ENCODE peak calls at places on chromosomes 5 and 9, in four cellular contexts. K is tibial artery, V is ovary, C is mammary epithelial cell. D is an unnamed sample.

GRCh38 chr5:6365142-6365976 is 13.0 kb downstream of the MED10 start:
- DNase-seq in K (no peak), V (no peak), C (no peak), D (no peak)

GRCh38 chr5:108361771-108362170 is 20.1 kb downstream of the FBXL17 start:
- DNase-seq in K (no peak), V (no peak), C (no peak), D (no peak)

GRCh38 chr9:120876842-120877240 is at the start of gene PHF19:
- DNase-seq in K (peak; percentile 76), V (no peak), C (peak; percentile 35), D (peak; percentile 59)

GRCh38 chr5:126780165-126780827 is 3.4 kb downstream of the LMNB1 start:
- DNase-seq in K (no peak), V (no peak), C (peak; percentile 53), D (peak; percentile 21)

GRCh38 chr5:136374638-136375037 is 9.3 kb upstream of the TRPC7 start:
- DNase-seq in K (no peak), V (no peak), C (no peak), D (no peak)

GRCh38 chr9:17131494-17131893 is 3.3 kb upstream of the CNTLN start:
- DNase-seq in K (no peak), V (no peak), C (no peak), D (no peak)

GRCh38 chr9:131709741-131710499 is 30.0 kb downstream of the RAPGEF1 start:
- DNase-seq in K (no peak), V (no peak), C (peak; percentile 34), D (no peak)

GRCh38 chr9:123522921-123523320 is 166.9 kb downstream of the CRB2 start:
- DNase-seq in K (no peak), V (no peak), C (no peak), D (no peak)

DNA sequence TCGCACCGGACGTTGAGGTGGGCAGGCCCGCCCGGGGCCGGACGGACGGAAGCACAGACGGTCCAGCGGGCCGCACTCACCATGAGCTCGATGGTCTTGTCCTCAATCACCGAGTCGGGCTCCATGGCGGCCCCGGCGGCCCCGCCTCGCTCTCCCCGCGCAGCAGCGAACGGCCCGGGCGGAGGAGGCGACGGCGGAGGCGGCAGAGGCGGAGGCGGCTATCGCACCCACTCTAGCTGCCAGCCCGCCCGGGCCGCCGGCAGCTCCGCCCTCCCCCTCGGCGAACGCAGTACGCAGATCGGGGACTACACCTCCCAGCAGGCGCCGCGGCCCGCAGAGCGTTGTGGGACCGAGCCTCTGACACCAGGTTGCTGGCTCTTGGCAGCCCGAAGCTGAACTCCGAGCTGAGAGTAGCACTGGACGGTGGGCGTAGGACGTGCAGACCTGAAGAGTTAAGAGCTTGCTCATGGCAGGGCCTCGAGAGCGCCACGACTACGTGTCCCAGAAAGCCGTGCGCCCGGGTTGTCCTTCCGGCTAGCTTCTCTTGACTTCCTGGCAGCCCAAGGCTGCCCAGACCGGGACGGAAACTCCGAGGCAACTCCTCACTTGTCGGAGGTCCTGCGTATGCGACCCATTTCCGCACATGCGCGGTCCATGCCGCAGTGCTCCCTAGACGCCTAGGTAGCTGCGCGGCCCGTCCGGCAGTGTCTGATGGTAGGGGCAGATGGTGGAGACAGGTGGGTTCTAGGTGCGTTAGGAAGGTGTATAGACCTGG is at the start of gene FBXW11:
- DNase-seq in K (peak; percentile 97), V (peak; percentile 96), C (peak; percentile 97), D (peak; percentile 94)
- H3K4me1 ChIP-seq in K (peaks cover 46% of the 10 kb centered on the region), V (peaks cover 5% of the 10 kb centered on the region), C (peaks cover 54% of the 10 kb centered on the region), D (peaks cover 9% of the 10 kb centered on the region)

GRCh38 chr5:674630-675011 is 18.5 kb downstream of the TPPP start:
- DNase-seq in K (no peak), V (no peak), C (no peak), D (no peak)
- H3K27ac ChIP-seq in K (no peak overlapping the region), V (no peak overlapping the region), C (no peak overlapping the region), D (no peak overlapping the region)

GRCh38 chr5:67844937-67845336 is 370.6 kb upstream of the PIK3R1 start:
- DNase-seq in K (no peak), V (no peak), C (no peak), D (no peak)
- H3K27me3 ChIP-seq in K (no peaks in the 10 kb centered on the region), V (no peaks in the 10 kb centered on the region), C (no peaks in the 10 kb centered on the region), D (no peaks in the 10 kb centered on the region)

DNA sequence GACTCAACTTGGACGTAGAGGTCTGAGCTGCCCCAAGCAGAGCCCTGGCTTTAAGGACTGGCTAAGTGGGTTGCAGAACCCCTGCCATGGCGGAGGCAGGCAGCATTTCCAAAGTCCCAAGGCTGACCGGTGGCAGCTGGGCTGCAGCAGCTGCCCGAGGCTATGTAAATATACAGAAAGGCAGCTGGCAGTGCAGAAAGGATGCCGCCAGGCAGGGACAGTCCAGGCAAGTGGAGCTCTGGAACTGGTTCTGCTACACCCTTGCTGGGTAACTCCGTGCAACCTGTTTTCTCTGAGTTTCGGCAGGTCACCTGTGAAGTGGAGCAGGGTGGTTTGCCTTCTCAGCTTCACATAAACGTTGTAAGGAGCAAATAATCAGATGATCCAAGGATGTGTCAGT is 46.0 kb downstream of the SHB start:
- DNase-seq in K (no peak), V (no peak), C (no peak), D (no peak)
- H3K4me1 ChIP-seq in K (peaks cover 88% of the 10 kb centered on the region), V (peaks cover 18% of the 10 kb centered on the region), C (peaks cover 79% of the 10 kb centered on the region), D (peaks cover 38% of the 10 kb centered on the region)

DNA sequence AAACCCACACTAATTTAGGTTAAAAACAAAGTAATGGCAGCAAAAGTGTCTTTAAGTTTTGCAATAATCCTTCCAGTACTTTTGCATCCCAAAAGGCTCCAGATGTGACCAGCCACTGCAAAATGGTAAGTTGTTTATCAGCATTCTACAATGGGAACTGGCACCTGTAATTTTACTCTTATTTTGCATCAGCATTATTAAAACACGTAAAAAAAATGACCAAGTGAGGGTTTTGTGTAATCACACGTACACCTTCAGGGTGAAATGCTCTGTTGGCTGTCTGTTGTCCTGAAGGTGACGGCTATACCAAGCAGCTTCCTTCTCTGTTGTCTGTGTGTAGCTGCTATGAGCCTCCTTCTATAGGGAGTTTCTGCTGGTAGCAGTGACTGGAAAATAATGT is 36.9 kb upstream of the SSBP2 start:
- DNase-seq in K (peak; percentile 78), V (no peak), C (peak; percentile 66), D (peak; percentile 53)
- H3K27ac ChIP-seq in K (peak overlapping the region; percentile 53), V (no peak overlapping the region), C (peak overlapping the region; percentile 43), D (peak overlapping the region; percentile 69)

GRCh38 chr5:93599427-93600146 is 16.6 kb downstream of the NR2F1 start:
- DNase-seq in K (no peak), V (no peak), C (no peak), D (no peak)

GRCh38 chr5:93601053-93601429 is 18.0 kb downstream of the NR2F1 start:
- DNase-seq in K (no peak), V (no peak), C (no peak), D (no peak)

GRCh38 chr5:93598141-93598996 is 15.3 kb downstream of the NR2F1 start:
- DNase-seq in K (no peak), V (no peak), C (no peak), D (no peak)

GRCh38 chr5:93600409-93601052 is 17.5 kb downstream of the NR2F1 start:
- DNase-seq in K (no peak), V (no peak), C (no peak), D (no peak)

DNA sequence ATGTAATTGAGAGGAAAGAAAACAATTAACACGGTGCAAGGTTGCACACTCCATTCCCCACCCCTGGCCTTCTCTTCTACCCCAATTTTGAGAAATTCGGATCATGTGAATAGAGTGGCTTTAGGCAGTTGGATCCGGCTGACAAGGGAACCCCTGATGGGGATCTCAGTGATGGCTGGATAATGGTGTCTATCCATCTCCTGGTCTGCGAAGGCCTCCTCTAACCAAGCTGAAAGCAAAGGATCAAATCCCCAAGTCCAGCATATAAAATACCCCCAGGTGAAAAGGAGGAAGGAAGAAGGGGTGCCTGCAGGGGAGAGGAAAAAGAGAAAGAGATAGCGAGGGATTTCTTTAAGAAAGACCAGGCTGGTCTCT is 16.0 kb downstream of the NR2F1 start:
- DNase-seq in K (no peak), V (no peak), C (no peak), D (no peak)
- H3K27me3 ChIP-seq in K (peaks cover 70% of the 10 kb centered on the region), V (no peaks in the 10 kb centered on the region), C (peaks cover 4% of the 10 kb centered on the region), D (no peaks in the 10 kb centered on the region)

D was measured in uterus.